ENCODE peak calls at places on chromosomes 2 and 18, in five cellular contexts. J is activated CD4-positive, alpha-beta T cell treated with anti-CD3 and anti-CD28 coated beads, Interleukin-2, amount 50 U/mL, for 4 hours; G is CD8-positive, alpha-beta memory T cell; T is GM13977; N is astrocyte of the spinal cord. Y is an unnamed sample.

GRCh38 chr2:241966671-241967070 is 97.1 kb downstream of the RTP5 start:
- DNase-seq in T (no peak), N (no peak), J (no peak), G (no peak), Y (no peak)

GRCh38 chr2:74391209-74391579 is 11.1 kb upstream of the DCTN1 start:
- DNase-seq in J (no peak), T (no peak), N (peak; percentile 32), G (no peak), Y (no peak)

GRCh38 chr18:2147866-2148265 is 423.4 kb downstream of the METTL4 start:
- DNase-seq in N (peak; percentile 80), T (no peak), G (no peak), J (no peak), Y (peak; percentile 51)

GRCh38 chr2:234991290-234991689 is 39.5 kb downstream of the SH3BP4 start:
- DNase-seq in T (no peak), J (no peak), G (no peak), N (no peak), Y (no peak)

GRCh38 chr18:34592961-34593382 is 117.1 kb upstream of the DTNA start:
- DNase-seq in J (no peak), G (no peak), N (peak; percentile 85), T (no peak), Y (peak; percentile 89)

GRCh38 chr2:107511970-107512789 is 314.5 kb upstream of the RGPD4 start:
- DNase-seq in G (no peak), N (no peak), T (no peak), J (no peak), Y (no peak)

GRCh38 chr2:190333395-190333794 is 10.0 kb upstream of the INPP1 start:
- DNase-seq in N (no peak), T (no peak), G (no peak), J (no peak), Y (no peak)

GRCh38 chr2:162369577-162369976 is 25.6 kb downstream of the GCA start:
- DNase-seq in N (no peak), G (no peak), T (no peak), J (no peak), Y (no peak)

GRCh38 chr2:212831671-212832199 is 293.1 kb upstream of the ERBB4 start:
- DNase-seq in T (peak; percentile 6), N (no peak), G (no peak), J (no peak), Y (no peak)

GRCh38 chr2:211867845-211868361 is 670.7 kb downstream of the ERBB4 start:
- DNase-seq in J (no peak), G (no peak), T (peak; percentile 8), N (peak; percentile 54), Y (peak; percentile 9)

GRCh38 chr2:152403395-152403794 is 68.4 kb downstream of the FMNL2 start:
- DNase-seq in N (no peak), G (no peak), J (no peak), T (no peak), Y (no peak)

GRCh38 chr2:202064206-202064880 is 8.7 kb upstream of the KIAA2012 start:
- DNase-seq in N (peak; percentile 98), G (no peak), T (no peak), J (no peak), Y (peak; percentile 97)

GRCh38 chr18:3294435-3295080 is 32.6 kb downstream of the MYL12B start:
- DNase-seq in J (no peak), T (no peak), G (no peak), N (no peak), Y (no peak)

GRCh38 chr18:59787998-59788875 is 91.0 kb upstream of the CCBE1 start:
- DNase-seq in N (peak; percentile 76), T (no peak), G (no peak), J (no peak), Y (peak; percentile 74)

GRCh38 chr2:70381821-70382220 is 80.0 kb upstream of the FAM136A start:
- DNase-seq in N (no peak), T (no peak), G (no peak), J (no peak), Y (peak; percentile 3)

GRCh38 chr2:120775801-120776589 is 40.3 kb downstream of the GLI2 start:
- DNase-seq in G (no peak), J (no peak), N (no peak), T (no peak), Y (no peak)

GRCh38 chr2:151544449-151544848 is 134.7 kb downstream of the RIF1 start:
- DNase-seq in T (no peak), G (no peak), J (no peak), N (no peak), Y (peak; percentile 4)

GRCh38 chr2:43333096-43333655 is 106.8 kb upstream of the ZFP36L2 start:
- DNase-seq in N (no peak), T (no peak), G (no peak), J (no peak), Y (no peak)

GRCh38 chr18:79402977-79403722 is 7.4 kb downstream of the NFATC1 start:
- DNase-seq in J (no peak), N (no peak), T (no peak), G (no peak), Y (peak; percentile 60)

GRCh38 chr2:19667085-19667484 is 234.7 kb downstream of the TTC32 start:
- DNase-seq in G (no peak), T (no peak), N (peak; percentile 66), J (no peak), Y (peak; percentile 43)

GRCh38 chr2:239919779-239920545 is 105.2 kb downstream of the NDUFA10 start:
- DNase-seq in N (no peak), T (no peak), J (no peak), G (no peak), Y (no peak)

GRCh38 chr2:29522951-29523669 is 398.3 kb downstream of the ALK start:
- DNase-seq in G (no peak), N (peak; percentile 65), T (no peak), J (no peak), Y (peak; percentile 50)

Y was measured in astrocyte of the hippocampus.